ENCODE peak calls at places on chromosomes 3 and 15, in six cellular contexts. X, F, Y, C, K and S are unnamed samples.

GRCh38 chr3:98855811-98856400 is 45.6 kb downstream of the DCBLD2 start:
- DNase-seq in X (peak), Y (no peak), C (no peak), F (no peak), K (no peak), S (no peak)

GRCh38 chr15:100308222-100309007 is 33.4 kb downstream of the ADAMTS17 start:
- DNase-seq in Y (no peak), C (no peak), X (no peak), F (no peak), K (no peak), S (no peak)

GRCh38 chr3:136074546-136074945 is 109.0 kb downstream of the PPP2R3A start:
- DNase-seq in Y (no peak), C (no peak), F (no peak), X (no peak), K (no peak), S (no peak)

GRCh38 chr15:75532413-75533250 is 46.5 kb downstream of the PTPN9 start:
- DNase-seq in K (no peak), X (no peak), F (no peak), C (no peak), Y (no peak), S (no peak)

GRCh38 chr3:184651945-184652344 is 59.9 kb downstream of the MAGEF1 start:
- DNase-seq in X (no peak), C (no peak), Y (no peak), K (no peak), F (no peak), S (no peak)

GRCh38 chr15:31483053-31483923 is 156.7 kb downstream of the KLF13 start:
- DNase-seq in K (peak), C (no peak), F (peak), X (no peak), Y (no peak), S (no peak)

GRCh38 chr3:142270407-142270806 is 45.0 kb upstream of the GK5 start:
- DNase-seq in X (no peak), Y (no peak), C (no peak), K (no peak), F (no peak), S (no peak)

GRCh38 chr3:13019243-13019701 is 54.0 kb downstream of the IQSEC1 start:
- DNase-seq in C (no peak), X (peak), Y (no peak), K (no peak), F (no peak), S (no peak)

GRCh38 chr15:52653451-52653964 is 25.7 kb downstream of the ATOSA start:
- DNase-seq in C (no peak), X (peak), F (no peak), Y (no peak), K (no peak), S (no peak)

GRCh38 chr15:100205549-100206295 is 136.1 kb downstream of the ADAMTS17 start:
- DNase-seq in F (peak), C (no peak), K (no peak), X (no peak), Y (no peak), S (no peak)

GRCh38 chr3:99118381-99118780 is 216.9 kb upstream of the DCBLD2 start:
- DNase-seq in F (no peak), Y (no peak), C (no peak), K (no peak), X (no peak), S (no peak)

GRCh38 chr15:29364429-29365078 is 94.9 kb upstream of the NSMCE3 start:
- DNase-seq in K (no peak), Y (no peak), X (peak), C (no peak), F (no peak), S (no peak)

GRCh38 chr15:60546764-60547163 is 67.8 kb upstream of the ICE2 start:
- DNase-seq in Y (no peak), K (no peak), F (peak), C (no peak), X (no peak), S (no peak)

GRCh38 chr15:29669823-29670222 is 152.4 kb downstream of the TJP1 start:
- DNase-seq in Y (no peak), K (no peak), F (no peak), C (no peak), X (no peak), S (no peak)

GRCh38 chr3:196966526-196967401 is 1.9 kb downstream of the PIGZ start:
- DNase-seq in F (no peak), Y (no peak), X (no peak), K (no peak), C (no peak), S (no peak)

GRCh38 chr15:60590935-60591490 is 112.1 kb upstream of the ICE2 start:
- DNase-seq in K (peak), C (no peak), F (peak), Y (no peak), X (no peak), S (peak)

GRCh38 chr3:52431459-52432223 is 13.3 kb downstream of the SEMA3G start:
- DNase-seq in Y (no peak), C (no peak), X (no peak), F (peak), K (no peak), S (no peak)

GRCh38 chr15:31482122-31482922 is 155.7 kb downstream of the KLF13 start:
- DNase-seq in C (no peak), K (no peak), X (no peak), F (peak), Y (no peak), S (no peak)

GRCh38 chr3:114827495-114827894 is 319.6 kb downstream of the ZBTB20 start:
- DNase-seq in C (no peak), X (no peak), Y (no peak), K (peak), F (no peak), S (no peak)

GRCh38 chr3:188387921-188388320 is 234.0 kb downstream of the LPP start:
- DNase-seq in K (no peak), F (no peak), C (no peak), Y (no peak), X (no peak), S (no peak)

GRCh38 chr15:68271854-68272471 is 5.6 kb upstream of the FEM1B start:
- DNase-seq in K (no peak), C (peak), F (no peak), X (no peak), Y (no peak), S (peak)

GRCh38 chr3:45499529-45499928 is 95.0 kb upstream of the LIMD1 start:
- DNase-seq in F (no peak), C (no peak), K (no peak), X (peak), Y (no peak), S (no peak)

GRCh38 chr15:47787875-47788274 is 70.6 kb downstream of the SEMA6D start:
- DNase-seq in K (no peak), C (no peak), Y (no peak), X (no peak), F (no peak), S (no peak)

GRCh38 chr15:73081321-73081958 is 29.2 kb downstream of the NEO1 start:
- DNase-seq in X (peak), K (no peak), C (no peak), F (no peak), Y (no peak), S (no peak)

GRCh38 chr15:71659730-71660067 is 150.7 kb upstream of the NR2E3 start:
- DNase-seq in F (no peak), K (no peak), Y (no peak), X (no peak), C (no peak), S (no peak)

GRCh38 chr3:14467723-14468620 is 65.6 kb downstream of the SLC6A6 start:
- DNase-seq in K (peak), F (peak), C (no peak), Y (no peak), X (no peak), S (no peak)

GRCh38 chr3:102006812-102007485 is 157.6 kb downstream of the NFKBIZ start:
- DNase-seq in F (no peak), K (no peak), C (no peak), Y (no peak), X (peak), S (no peak)

GRCh38 chr15:30872341-30872748 is 31.4 kb upstream of the FAN1 start:
- DNase-seq in K (no peak), F (no peak), C (no peak), Y (no peak), X (no peak), S (no peak)

GRCh38 chr3:139299261-139300132 is 44.3 kb upstream of the MRPS22 start:
- DNase-seq in C (no peak), X (no peak), Y (no peak), K (no peak), F (no peak), S (no peak)

GRCh38 chr3:71515640-71516383 is 67.7 kb downstream of the FOXP1 start:
- DNase-seq in C (no peak), Y (no peak), K (no peak), X (no peak), F (no peak), S (no peak)

GRCh38 chr15:95304116-95304873 is 1026.2 kb upstream of the NR2F2 start:
- DNase-seq in X (no peak), Y (no peak), F (no peak), C (no peak), K (no peak), S (no peak)

GRCh38 chr3:28646435-28646834 is 297.8 kb upstream of the AZI2 start:
- DNase-seq in Y (no peak), X (no peak), K (no peak), F (no peak), C (no peak), S (no peak)

GRCh38 chr3:10170915-10171478 is 6.3 kb downstream of the IRAK2 start:
- DNase-seq in K (no peak), C (no peak), Y (no peak), F (no peak), X (no peak), S (no peak)

GRCh38 chr15:40594429-40594836 is 384 bp downstream of the KNL1 start:
- DNase-seq in Y (no peak), C (no peak), F (no peak), X (no peak), K (peak), S (no peak)

GRCh38 chr3:43294975-43295374 is 8.6 kb downstream of the SNRK start:
- DNase-seq in K (no peak), F (no peak), X (no peak), C (no peak), Y (no peak), S (no peak)

GRCh38 chr15:80418892-80419537 is 14.8 kb downstream of the ARNT2 start:
- DNase-seq in X (peak), Y (no peak), C (no peak), F (no peak), K (peak), S (no peak)

GRCh38 chr3:4829031-4829394 is 150.2 kb upstream of the BHLHE40 start:
- DNase-seq in K (peak), C (no peak), X (no peak), F (no peak), Y (no peak), S (no peak)